ENCODE peak calls at places on chromosome 14, in nine cellular contexts. W is fibroblast of pulmonary artery; H is NCI-H2081; U is CD4-positive, CD25-positive, alpha-beta regulatory T cell; M is A549; D is pons; C is ovary; V is GM23338; T is NCI-H774. K is an unnamed sample.

GRCh38 chr14:91545946-91546716 is 36.0 kb upstream of the PPP4R3A start:
- DNase-seq in W (no peak), U (no peak), M (no peak), D (no peak), T (no peak), H (no peak), V (peak), C (no peak), K (no peak)

GRCh38 chr14:101961011-101961721 is 3.2 kb upstream of the DYNC1H1 start:
- DNase-seq in M (peak), W (peak), T (peak), U (peak), D (peak), H (peak), V (peak), C (peak), K (peak)

GRCh38 chr14:65103150-65103760 is 938 bp upstream of the MAX start:
- DNase-seq in C (no peak), W (peak), T (no peak), D (no peak), H (no peak), V (peak), U (peak), M (peak), K (peak)

GRCh38 chr14:89977668-89978067 is 21.9 kb downstream of the TDP1 start:
- DNase-seq in T (no peak), C (no peak), D (peak), W (no peak), V (no peak), H (no peak), M (no peak), U (no peak), K (no peak)

GRCh38 chr14:77848031-77848430 is 48.1 kb downstream of the ADCK1 start:
- DNase-seq in C (no peak), T (no peak), D (no peak), M (no peak), U (no peak), H (no peak), W (peak), V (no peak), K (no peak)

GRCh38 chr14:50864911-50865310 is 6.9 kb upstream of the ABHD12B start:
- DNase-seq in V (no peak), T (no peak), D (no peak), U (no peak), C (no peak), H (no peak), M (no peak), W (no peak), K (no peak)

GRCh38 chr14:95302667-95303066 is 17.0 kb downstream of the CLMN start:
- DNase-seq in V (no peak), U (no peak), H (no peak), D (no peak), T (no peak), M (no peak), W (no peak), C (no peak), K (no peak)

GRCh38 chr14:50229646-50230045 is 1.7 kb downstream of the SOS2 start:
- DNase-seq in D (no peak), W (no peak), M (no peak), T (no peak), H (no peak), V (no peak), C (no peak), U (no peak), K (no peak)

GRCh38 chr14:33647385-33647786 is 303.5 kb downstream of the EGLN3 start:
- DNase-seq in H (no peak), C (no peak), T (no peak), M (peak), W (peak), V (no peak), D (no peak), U (no peak), K (no peak)

GRCh38 chr14:94408546-94409095 is 20.2 kb upstream of the SERPINA1 start:
- DNase-seq in M (no peak), U (no peak), D (no peak), T (no peak), H (no peak), V (no peak), C (no peak), W (no peak), K (no peak)

GRCh38 chr14:93956082-93956481 is 20.3 kb downstream of the ASB2 start:
- DNase-seq in D (no peak), C (no peak), W (no peak), M (no peak), U (no peak), H (no peak), V (no peak), T (peak), K (no peak)

GRCh38 chr14:24483604-24484252 is 24.3 kb downstream of the CMA1 start:
- DNase-seq in T (no peak), M (no peak), V (no peak), U (peak), W (peak), D (no peak), H (no peak), C (no peak), K (no peak)

GRCh38 chr14:76812093-76812421 is 625 bp downstream of the ANGEL1 start:
- DNase-seq in H (no peak), V (peak), M (no peak), D (no peak), W (no peak), T (no peak), C (no peak), U (peak), K (no peak)

GRCh38 chr14:20751963-20752562 is 6.4 kb downstream of the EDDM3A start:
- DNase-seq in M (peak), W (no peak), D (no peak), V (peak), C (no peak), T (no peak), H (no peak), U (peak), K (no peak)

GRCh38 chr14:70640938-70641547 is 673 bp upstream of the TTC9 start:
- DNase-seq in H (peak), U (peak), M (peak), C (peak), T (no peak), V (peak), D (no peak), W (peak), K (peak)

GRCh38 chr14:35385042-35385839 is 19.3 kb downstream of the NFKBIA start:
- DNase-seq in V (no peak), D (peak), W (peak), C (peak), M (peak), H (peak), T (peak), U (no peak), K (peak)

GRCh38 chr14:90040411-90040810 is 21.4 kb upstream of the KCNK13 start:
- DNase-seq in V (no peak), U (no peak), C (no peak), T (no peak), W (no peak), D (no peak), H (no peak), M (no peak), K (no peak)

GRCh38 chr14:92719890-92720323 is 28.5 kb downstream of the LGMN start:
- DNase-seq in C (no peak), M (peak), D (no peak), H (no peak), U (no peak), W (no peak), T (peak), V (no peak), K (no peak)

GRCh38 chr14:73241481-73242165 is 4.3 kb downstream of the PAPLN start:
- DNase-seq in W (no peak), M (no peak), U (no peak), T (no peak), V (peak), C (peak), H (no peak), D (no peak), K (no peak)

GRCh38 chr14:69770559-69770958 is 3.6 kb downstream of the SRSF5 start:
- DNase-seq in D (no peak), C (no peak), U (no peak), M (no peak), W (no peak), H (no peak), T (no peak), V (no peak), K (no peak)

K was measured in left lung.